ENCODE peak calls at places on chromosome 19, in five cellular contexts. Z is neural progenitor cell, V is MM.1S, E is HCT116, J is GM23338. O is an unnamed sample.

GRCh38 chr19:39709026-39709872 is 5.0 kb downstream of the LGALS14 start:
- DNase-seq in Z (no peak), V (no peak), E (no peak), J (no peak), O (no peak)

GRCh38 chr19:2726904-2727639 is 5.9 kb upstream of the DIRAS1 start:
- DNase-seq in Z (peak; percentile 24), V (no peak), E (no peak), J (peak; percentile 56), O (peak; percentile 22)

GRCh38 chr19:11453468-11454341 is 18.3 kb downstream of the PRKCSH start:
- DNase-seq in Z (peak; percentile 63), V (no peak), E (no peak), J (peak; percentile 72), O (no peak)

GRCh38 chr19:5155586-5156210 is 184.9 kb downstream of the PTPRS start:
- DNase-seq in Z (no peak), V (no peak), E (no peak), J (no peak), O (no peak)

GRCh38 chr19:43997631-43998290 is 5.0 kb upstream of the ZNF230 start:
- DNase-seq in Z (no peak), V (no peak), E (no peak), J (peak; percentile 28), O (peak; percentile 45)

GRCh38 chr19:8571006-8571411 is 6.2 kb downstream of the MYO1F start:
- DNase-seq in Z (no peak), V (peak; percentile 53), E (no peak), J (no peak), O (peak; percentile 92)

GRCh38 chr19:15280915-15281683 is 48.9 kb upstream of the EPHX3 start:
- DNase-seq in Z (peak; percentile 96), V (no peak), E (no peak), J (no peak), O (peak; percentile 95)

GRCh38 chr19:16571689-16572331 is 405 bp downstream of the SLC35E1 start:
- DNase-seq in Z (no peak), V (peak; percentile 55), E (no peak), J (peak; percentile 57), O (peak; percentile 66)

GRCh38 chr19:2547721-2548120 is 71.8 kb downstream of the GADD45B start:
- DNase-seq in Z (no peak), V (no peak), E (no peak), J (no peak), O (no peak)

GRCh38 chr19:16373989-16374388 is 49.4 kb downstream of the KLF2 start:
- DNase-seq in Z (no peak), V (no peak), E (no peak), J (no peak), O (no peak)

GRCh38 chr19:49656456-49657109 is 9.1 kb downstream of the IRF3 start:
- DNase-seq in Z (no peak), V (no peak), E (no peak), J (no peak), O (no peak)

GRCh38 chr19:48510421-48511268 is 990 bp downstream of the LMTK3 start:
- DNase-seq in Z (peak; percentile 87), V (peak; percentile 45), E (no peak), J (peak; percentile 92), O (peak; percentile 73)

GRCh38 chr19:46297700-46298476 is 1.0 kb downstream of the HIF3A start:
- DNase-seq in Z (peak; percentile 26), V (no peak), E (no peak), J (no peak), O (no peak)

GRCh38 chr19:30882411-30883005 is 466.7 kb downstream of the TSHZ3 start:
- DNase-seq in Z (peak; percentile 31), V (no peak), E (no peak), J (peak; percentile 3), O (no peak)

GRCh38 chr19:48102870-48103751 is 7.5 kb downstream of the PLA2G4C start:
- DNase-seq in Z (peak; percentile 69), V (peak; percentile 32), E (peak; percentile 75), J (peak; percentile 82), O (peak; percentile 52)

GRCh38 chr19:57025491-57025890 is 94.3 kb upstream of the USP29 start:
- DNase-seq in Z (no peak), V (no peak), E (no peak), J (no peak), O (no peak)

GRCh38 chr19:38733241-38733492 is 11.1 kb downstream of the CAPN12 start:
- DNase-seq in Z (no peak), V (no peak), E (no peak), J (no peak), O (no peak)

GRCh38 chr19:58559275-58560006 is 1.0 kb upstream of the UBE2M start:
- DNase-seq in Z (peak; percentile 94), V (peak; percentile 94), E (peak; percentile 90), J (peak; percentile 96), O (peak; percentile 94)
- H3K4me1 ChIP-seq in Z (peaks cover 17% of the 10 kb centered on the region), V (peaks cover 26% of the 10 kb centered on the region), E (peaks cover 18% of the 10 kb centered on the region), J (peaks cover 19% of the 10 kb centered on the region), O (peaks cover 26% of the 10 kb centered on the region)

GRCh38 chr19:14089662-14090508 is 666 bp downstream of the SAMD1 start:
- DNase-seq in Z (peak; percentile 90), V (peak; percentile 64), E (no peak), J (peak; percentile 71), O (peak; percentile 83)

GRCh38 chr19:14088634-14089411 is 1.7 kb downstream of the SAMD1 start:
- DNase-seq in Z (no peak), V (no peak), E (no peak), J (no peak), O (no peak)

GRCh38 chr19:14090509-14091085 is at the start of gene SAMD1:
- DNase-seq in Z (peak; percentile 95), V (peak; percentile 82), E (peak; percentile 76), J (peak; percentile 92), O (peak; percentile 93)

GRCh38 chr19:14091086-14091884 is 734 bp upstream of the SAMD1 start:
- DNase-seq in Z (no peak), V (peak; percentile 49), E (no peak), J (peak; percentile 63), O (peak; percentile 74)

GRCh38 chr19:14089412-14089661 is 1.2 kb downstream of the SAMD1 start:
- DNase-seq in Z (peak; percentile 59), V (no peak), E (no peak), J (peak; percentile 75), O (peak; percentile 43)
- TF ChIP-seq EZH2phosphoT487 in Z (no peak), V (no peak), E (no peak), J (no peak), O (no peak)

DNA sequence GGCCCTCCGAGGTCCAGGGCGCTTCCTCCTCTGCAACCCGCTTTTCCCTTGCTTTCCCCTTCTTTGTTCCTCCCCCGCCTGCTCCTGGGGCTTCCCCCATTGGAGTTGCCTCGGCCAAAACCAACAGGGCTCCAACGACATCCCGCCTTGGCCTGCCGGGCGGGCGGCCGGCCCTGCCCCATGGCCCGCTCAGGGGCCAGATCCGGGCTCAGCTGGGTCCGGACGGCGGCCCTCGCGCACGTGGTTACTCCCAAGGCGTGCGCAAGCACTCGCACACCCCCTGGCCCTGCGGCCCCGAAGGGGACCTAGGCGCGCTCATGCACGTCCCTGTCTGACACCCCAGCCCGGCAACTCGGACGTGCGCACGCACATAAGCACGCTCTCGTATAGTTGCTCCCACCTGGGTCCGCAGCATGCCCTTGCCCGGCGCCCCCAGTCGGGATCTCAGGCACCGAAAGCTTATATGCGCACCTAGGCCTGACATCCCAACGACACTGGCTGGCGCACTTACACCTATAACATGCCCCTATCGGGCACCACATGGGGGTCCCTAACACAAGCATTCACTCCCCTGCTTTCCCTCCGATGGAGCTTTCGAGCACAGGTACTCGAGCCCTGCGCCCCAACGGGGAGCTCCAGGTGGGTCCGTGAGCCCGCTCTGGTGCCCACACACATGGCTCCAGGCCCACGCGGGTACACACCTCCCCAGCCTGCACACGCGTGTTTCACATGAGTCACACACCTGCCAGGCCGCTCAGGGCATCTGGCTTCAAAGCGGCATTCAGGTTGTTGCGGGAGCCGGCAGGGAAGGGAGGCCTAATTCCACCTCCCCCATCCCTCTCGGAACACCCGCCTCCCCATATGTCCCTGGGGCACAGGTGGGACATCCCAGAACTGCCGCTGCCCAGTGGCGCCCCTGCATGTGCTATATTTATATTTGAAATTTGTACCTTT is 15.0 kb downstream of the NFIX start:
- DNase-seq in Z (no peak), V (no peak), E (no peak), J (peak; percentile 58), O (peak; percentile 4)
- H3K4me1 ChIP-seq in Z (peaks cover 3% of the 10 kb centered on the region), V (no peaks in the 10 kb centered on the region), E (peaks cover 16% of the 10 kb centered on the region), J (peaks cover 51% of the 10 kb centered on the region), O (peaks cover 29% of the 10 kb centered on the region)

GRCh38 chr19:35585844-35586243 is at the start of gene PMIS2:
- DNase-seq in Z (peak; percentile 38), V (no peak), E (no peak), J (peak; percentile 78), O (no peak)
- TF ChIP-seq EZH2phosphoT487 in Z (no peak), V (no peak), E (no peak), J (no peak), O (no peak)

GRCh38 chr19:6270076-6270745 is 9.6 kb downstream of the MLLT1 start:
- DNase-seq in Z (no peak), V (no peak), E (no peak), J (no peak), O (no peak)
- H3K4me1 ChIP-seq in Z (peaks cover 42% of the 10 kb centered on the region), V (no peaks in the 10 kb centered on the region), E (no peaks in the 10 kb centered on the region), J (peaks cover 40% of the 10 kb centered on the region), O (peaks cover 47% of the 10 kb centered on the region)